ENCODE peak calls at places on chromosome 22, in nine cellular contexts. B is H54, T is AG08395, Q is activated T-cell treated with anti-CD3 and anti-CD28 coated beads for 1 hour, K is T47D, C is heart right ventricle, P is thoracic aorta, D is NCI-H774, E is naive B cell. W is an unnamed sample.

GRCh38 chr22:29069476-29069875 is 3.4 kb upstream of the KREMEN1 start:
- DNase-seq in Q (no peak), B (no peak), T (no peak), K (no peak), E (no peak), C (no peak), D (no peak), P (no peak), W (no peak)

GRCh38 chr22:36871669-36872081 is 10.9 kb downstream of the NCF4 start:
- DNase-seq in D (no peak), C (no peak), B (no peak), K (no peak), Q (no peak), E (no peak), T (no peak), P (no peak), W (no peak)

GRCh38 chr22:43993072-43993760 is 30.9 kb upstream of the PARVB start:
- DNase-seq in E (peak), Q (peak), P (no peak), C (peak), T (peak), K (peak), B (peak), D (no peak), W (peak)

GRCh38 chr22:28799125-28799833 is 1.1 kb downstream of the XBP1 start:
- DNase-seq in E (no peak), B (peak), C (no peak), K (no peak), D (no peak), Q (no peak), T (peak), P (peak), W (no peak)

GRCh38 chr22:31044262-31044861 is 36.8 kb upstream of the SMTN start:
- DNase-seq in C (peak), T (peak), P (peak), B (no peak), K (no peak), Q (no peak), D (no peak), E (no peak), W (no peak)

GRCh38 chr22:48438791-48439559 is 1388.7 kb downstream of the BRD1 start:
- DNase-seq in T (peak), E (no peak), P (no peak), K (no peak), C (no peak), B (no peak), D (no peak), Q (no peak), W (no peak)

GRCh38 chr22:33781396-33781795 is 138.9 kb downstream of the LARGE1 start:
- DNase-seq in C (no peak), E (no peak), T (peak), K (no peak), B (no peak), Q (no peak), P (no peak), D (no peak), W (no peak)

GRCh38 chr22:20905415-20906386 is 11.5 kb upstream of the CRKL start:
- DNase-seq in Q (no peak), K (no peak), C (no peak), B (no peak), D (no peak), P (no peak), E (no peak), T (no peak), W (no peak)

GRCh38 chr22:30770716-30771115 is 76.0 kb downstream of the OSBP2 start:
- DNase-seq in C (no peak), B (no peak), Q (no peak), T (no peak), K (no peak), E (no peak), D (no peak), P (no peak), W (no peak)

GRCh38 chr22:20641198-20641892 is 132.6 kb upstream of the SERPIND1 start:
- DNase-seq in K (no peak), C (no peak), T (no peak), E (no peak), P (no peak), B (no peak), D (no peak), Q (no peak), W (no peak)

GRCh38 chr22:27105142-27106025 is 448.0 kb downstream of the MIAT start:
- DNase-seq in E (no peak), Q (no peak), P (peak), C (peak), D (no peak), K (no peak), T (peak), B (peak), W (no peak)